ENCODE peak calls at places on chromosomes 6 and 20, in nine cellular contexts. N, Q, K, H, J, D, U, A and Y are unnamed samples.

GRCh38 chr20:39108746-39109145 is 146.6 kb downstream of the DHX35 start:
- DNase-seq in N (peak), Q (no peak), K (no peak), H (peak), J (no peak), D (no peak), U (no peak), A (no peak), Y (no peak)

GRCh38 chr6:18031189-18031588 is 43.8 kb upstream of the KIF13A start:
- DNase-seq in N (no peak), Q (no peak), K (no peak), H (no peak), J (no peak), D (no peak), U (no peak), A (no peak), Y (no peak)

GRCh38 chr20:62048346-62048761 is 17.3 kb downstream of the TAF4 start:
- DNase-seq in N (no peak), Q (no peak), K (no peak), H (no peak), J (no peak), D (no peak), U (no peak), A (no peak), Y (no peak)

GRCh38 chr6:111871725-111872520 is 1.3 kb downstream of the FYN start:
- DNase-seq in N (peak), Q (no peak), K (peak), H (peak), J (no peak), D (no peak), U (peak), A (peak), Y (peak)

GRCh38 chr6:5778317-5778857 is 228.3 kb downstream of the NRN1 start:
- DNase-seq in N (no peak), Q (no peak), K (no peak), H (no peak), J (no peak), D (no peak), U (no peak), A (no peak), Y (no peak)

GRCh38 chr20:3165473-3166337 is 6.0 kb upstream of the FASTKD5 start:
- DNase-seq in N (peak), Q (no peak), K (no peak), H (no peak), J (no peak), D (no peak), U (no peak), A (peak), Y (no peak)

GRCh38 chr6:168192195-168192900 is 113.3 kb upstream of the FRMD1 start:
- DNase-seq in N (no peak), Q (no peak), K (no peak), H (no peak), J (no peak), D (no peak), U (peak), A (no peak), Y (peak)

GRCh38 chr6:105184921-105185320 is 5.1 kb upstream of the POPDC3 start:
- DNase-seq in N (no peak), Q (no peak), K (no peak), H (peak), J (no peak), D (no peak), U (no peak), A (no peak), Y (peak)

GRCh38 chr6:40509163-40509562 is 78.0 kb downstream of the LRFN2 start:
- DNase-seq in N (no peak), Q (no peak), K (no peak), H (no peak), J (no peak), D (no peak), U (no peak), A (no peak), Y (no peak)

GRCh38 chr6:132715204-132715603 is 1.3 kb upstream of the VNN1 start:
- DNase-seq in N (peak), Q (no peak), K (peak), H (peak), J (no peak), D (no peak), U (peak), A (peak), Y (peak)

GRCh38 chr6:21846541-21847451 is 253.2 kb downstream of the SOX4 start:
- DNase-seq in N (no peak), Q (no peak), K (no peak), H (no peak), J (peak), D (no peak), U (no peak), A (no peak), Y (no peak)

GRCh38 chr6:83429857-83430605 is 820 bp downstream of the ME1 start:
- DNase-seq in N (peak), Q (no peak), K (peak), H (peak), J (no peak), D (no peak), U (peak), A (peak), Y (no peak)

GRCh38 chr20:7723284-7723683 is 217.0 kb downstream of the HAO1 start:
- DNase-seq in N (peak), Q (no peak), K (no peak), H (no peak), J (no peak), D (no peak), U (no peak), A (no peak), Y (no peak)

GRCh38 chr20:37624963-37625362 is 68.9 kb upstream of the CTNNBL1 start:
- DNase-seq in N (no peak), Q (no peak), K (no peak), H (no peak), J (no peak), D (no peak), U (no peak), A (no peak), Y (no peak)

GRCh38 chr20:46614503-46614902 is 36.8 kb downstream of the SLC13A3 start:
- DNase-seq in N (no peak), Q (no peak), K (no peak), H (no peak), J (no peak), D (no peak), U (no peak), A (no peak), Y (no peak)

GRCh38 chr6:9405825-9406224 is 970.5 kb upstream of the SLC35B3 start:
- DNase-seq in N (no peak), Q (no peak), K (no peak), H (no peak), J (no peak), D (no peak), U (no peak), A (no peak), Y (no peak)

GRCh38 chr6:158769696-158770446 is 49.3 kb downstream of the EZR start:
- DNase-seq in N (no peak), Q (no peak), K (no peak), H (no peak), J (no peak), D (no peak), U (no peak), A (no peak), Y (no peak)

GRCh38 chr20:19995220-19995863 is 21.8 kb upstream of the NAA20 start:
- DNase-seq in N (peak), Q (no peak), K (peak), H (peak), J (no peak), D (no peak), U (peak), A (no peak), Y (peak)

GRCh38 chr6:119076966-119077642 is 1.4 kb downstream of the FAM184A start:
- DNase-seq in N (no peak), Q (no peak), K (no peak), H (no peak), J (no peak), D (no peak), U (no peak), A (no peak), Y (no peak)

GRCh38 chr6:137738197-137738596 is 128.9 kb upstream of the TNFAIP3 start:
- DNase-seq in N (no peak), Q (no peak), K (no peak), H (peak), J (no peak), D (no peak), U (no peak), A (no peak), Y (no peak)

GRCh38 chr20:53510266-53510665 is 83.4 kb downstream of the ZNF217 start:
- DNase-seq in N (no peak), Q (no peak), K (no peak), H (no peak), J (peak), D (no peak), U (no peak), A (no peak), Y (no peak)